ENCODE peak calls at places on chromosomes 11 and 22, in ten cellular contexts. One of them, this sample, is unnamed.

GRCh38 chr22:47595122-47595521 is 832.7 kb downstream of the TBC1D22A start:
- DNase-seq in stimulated activated CD8-positive, alpha-beta memory T cell treated with anti-CD3 and anti-CD28 coated beads, Interleukin-4, amount 100 ng/mL, for 48 hours: no peak
- DNase-seq in thoracic aorta: no peak
- DNase-seq in CD4-positive, alpha-beta T cell: no peak
- DNase-seq in stimulated activated CD4-positive, alpha-beta T cell treated with anti-CD3 and anti-CD28 coated beads, TNF-alpha, amount 100 ng/mL, for 1 hour: no peak
- DNase-seq in ELR: no peak
- DNase-seq in CD8-positive, alpha-beta T cell: no peak
- DNase-seq in activated CD8-positive, alpha-beta memory T cell treated with anti-CD3 and anti-CD28 coated beads for 48 hours: no peak
- DNase-seq in HT1080: no peak
- DNase-seq in ovary: no peak
- DNase-seq in this sample: no peak

GRCh38 chr22:41001722-41002122 is 50.5 kb downstream of the RBX1 start:
- DNase-seq in stimulated activated CD8-positive, alpha-beta memory T cell treated with anti-CD3 and anti-CD28 coated beads, Interleukin-4, amount 100 ng/mL, for 48 hours: no peak
- DNase-seq in thoracic aorta: no peak
- DNase-seq in CD4-positive, alpha-beta T cell: no peak
- DNase-seq in stimulated activated CD4-positive, alpha-beta T cell treated with anti-CD3 and anti-CD28 coated beads, TNF-alpha, amount 100 ng/mL, for 1 hour: no peak
- DNase-seq in ELR: peak
- DNase-seq in CD8-positive, alpha-beta T cell: no peak
- DNase-seq in activated CD8-positive, alpha-beta memory T cell treated with anti-CD3 and anti-CD28 coated beads for 48 hours: no peak
- DNase-seq in HT1080: peak
- DNase-seq in ovary: no peak
- DNase-seq in this sample: no peak

GRCh38 chr11:34356918-34357645 is 728 bp downstream of the ABTB2 start:
- DNase-seq in stimulated activated CD8-positive, alpha-beta memory T cell treated with anti-CD3 and anti-CD28 coated beads, Interleukin-4, amount 100 ng/mL, for 48 hours: peak
- DNase-seq in thoracic aorta: no peak
- DNase-seq in CD4-positive, alpha-beta T cell: peak
- DNase-seq in stimulated activated CD4-positive, alpha-beta T cell treated with anti-CD3 and anti-CD28 coated beads, TNF-alpha, amount 100 ng/mL, for 1 hour: peak
- DNase-seq in ELR: peak
- DNase-seq in CD8-positive, alpha-beta T cell: peak
- DNase-seq in activated CD8-positive, alpha-beta memory T cell treated with anti-CD3 and anti-CD28 coated beads for 48 hours: peak
- DNase-seq in HT1080: peak
- DNase-seq in ovary: peak
- DNase-seq in this sample: peak

GRCh38 chr11:130611791-130612251 is 163.4 kb downstream of the ADAMTS15 start:
- DNase-seq in stimulated activated CD8-positive, alpha-beta memory T cell treated with anti-CD3 and anti-CD28 coated beads, Interleukin-4, amount 100 ng/mL, for 48 hours: no peak
- DNase-seq in thoracic aorta: no peak
- DNase-seq in CD4-positive, alpha-beta T cell: no peak
- DNase-seq in stimulated activated CD4-positive, alpha-beta T cell treated with anti-CD3 and anti-CD28 coated beads, TNF-alpha, amount 100 ng/mL, for 1 hour: no peak
- DNase-seq in ELR: peak
- DNase-seq in CD8-positive, alpha-beta T cell: no peak
- DNase-seq in activated CD8-positive, alpha-beta memory T cell treated with anti-CD3 and anti-CD28 coated beads for 48 hours: no peak
- DNase-seq in HT1080: peak
- DNase-seq in ovary: no peak
- DNase-seq in this sample: no peak

GRCh38 chr11:11391796-11392195 is 38.7 kb upstream of the CSNK2A3 start:
- DNase-seq in stimulated activated CD8-positive, alpha-beta memory T cell treated with anti-CD3 and anti-CD28 coated beads, Interleukin-4, amount 100 ng/mL, for 48 hours: no peak
- DNase-seq in thoracic aorta: peak
- DNase-seq in CD4-positive, alpha-beta T cell: no peak
- DNase-seq in stimulated activated CD4-positive, alpha-beta T cell treated with anti-CD3 and anti-CD28 coated beads, TNF-alpha, amount 100 ng/mL, for 1 hour: no peak
- DNase-seq in ELR: peak
- DNase-seq in CD8-positive, alpha-beta T cell: no peak
- DNase-seq in activated CD8-positive, alpha-beta memory T cell treated with anti-CD3 and anti-CD28 coated beads for 48 hours: no peak
- DNase-seq in HT1080: peak
- DNase-seq in ovary: no peak
- DNase-seq in this sample: no peak

GRCh38 chr11:38274031-38274430 is 1676.0 kb upstream of the RAG2 start:
- DNase-seq in stimulated activated CD8-positive, alpha-beta memory T cell treated with anti-CD3 and anti-CD28 coated beads, Interleukin-4, amount 100 ng/mL, for 48 hours: no peak
- DNase-seq in thoracic aorta: no peak
- DNase-seq in CD4-positive, alpha-beta T cell: no peak
- DNase-seq in stimulated activated CD4-positive, alpha-beta T cell treated with anti-CD3 and anti-CD28 coated beads, TNF-alpha, amount 100 ng/mL, for 1 hour: no peak
- DNase-seq in ELR: no peak
- DNase-seq in CD8-positive, alpha-beta T cell: no peak
- DNase-seq in activated CD8-positive, alpha-beta memory T cell treated with anti-CD3 and anti-CD28 coated beads for 48 hours: no peak
- DNase-seq in HT1080: no peak
- DNase-seq in ovary: no peak
- DNase-seq in this sample: no peak

GRCh38 chr22:36465232-36466021 is 16.0 kb downstream of the TXN2 start:
- DNase-seq in stimulated activated CD8-positive, alpha-beta memory T cell treated with anti-CD3 and anti-CD28 coated beads, Interleukin-4, amount 100 ng/mL, for 48 hours: no peak
- DNase-seq in thoracic aorta: no peak
- DNase-seq in CD4-positive, alpha-beta T cell: no peak
- DNase-seq in stimulated activated CD4-positive, alpha-beta T cell treated with anti-CD3 and anti-CD28 coated beads, TNF-alpha, amount 100 ng/mL, for 1 hour: no peak
- DNase-seq in ELR: peak
- DNase-seq in CD8-positive, alpha-beta T cell: no peak
- DNase-seq in activated CD8-positive, alpha-beta memory T cell treated with anti-CD3 and anti-CD28 coated beads for 48 hours: no peak
- DNase-seq in HT1080: peak
- DNase-seq in ovary: peak
- DNase-seq in this sample: no peak

GRCh38 chr22:19152942-19153883 is 3.1 kb upstream of the GSC2 start:
- DNase-seq in stimulated activated CD8-positive, alpha-beta memory T cell treated with anti-CD3 and anti-CD28 coated beads, Interleukin-4, amount 100 ng/mL, for 48 hours: no peak
- DNase-seq in thoracic aorta: no peak
- DNase-seq in CD4-positive, alpha-beta T cell: no peak
- DNase-seq in stimulated activated CD4-positive, alpha-beta T cell treated with anti-CD3 and anti-CD28 coated beads, TNF-alpha, amount 100 ng/mL, for 1 hour: no peak
- DNase-seq in ELR: no peak
- DNase-seq in CD8-positive, alpha-beta T cell: no peak
- DNase-seq in activated CD8-positive, alpha-beta memory T cell treated with anti-CD3 and anti-CD28 coated beads for 48 hours: no peak
- DNase-seq in HT1080: no peak
- DNase-seq in ovary: no peak
- DNase-seq in this sample: no peak

GRCh38 chr11:64743591-64744543 is at the start of gene RASGRP2:
- DNase-seq in stimulated activated CD8-positive, alpha-beta memory T cell treated with anti-CD3 and anti-CD28 coated beads, Interleukin-4, amount 100 ng/mL, for 48 hours: peak
- DNase-seq in thoracic aorta: peak
- DNase-seq in CD4-positive, alpha-beta T cell: peak
- DNase-seq in stimulated activated CD4-positive, alpha-beta T cell treated with anti-CD3 and anti-CD28 coated beads, TNF-alpha, amount 100 ng/mL, for 1 hour: peak
- DNase-seq in ELR: peak
- DNase-seq in CD8-positive, alpha-beta T cell: peak
- DNase-seq in activated CD8-positive, alpha-beta memory T cell treated with anti-CD3 and anti-CD28 coated beads for 48 hours: peak
- DNase-seq in HT1080: no peak
- DNase-seq in ovary: peak
- DNase-seq in this sample: peak

GRCh38 chr11:121445071-121445768 is 6.9 kb upstream of the SORL1 start:
- DNase-seq in stimulated activated CD8-positive, alpha-beta memory T cell treated with anti-CD3 and anti-CD28 coated beads, Interleukin-4, amount 100 ng/mL, for 48 hours: no peak
- DNase-seq in thoracic aorta: no peak
- DNase-seq in CD4-positive, alpha-beta T cell: no peak
- DNase-seq in stimulated activated CD4-positive, alpha-beta T cell treated with anti-CD3 and anti-CD28 coated beads, TNF-alpha, amount 100 ng/mL, for 1 hour: no peak
- DNase-seq in ELR: no peak
- DNase-seq in CD8-positive, alpha-beta T cell: no peak
- DNase-seq in activated CD8-positive, alpha-beta memory T cell treated with anti-CD3 and anti-CD28 coated beads for 48 hours: no peak
- DNase-seq in HT1080: no peak
- DNase-seq in ovary: no peak
- DNase-seq in this sample: no peak

GRCh38 chr11:57567512-57568329 is at the start of gene UBE2L6:
- DNase-seq in stimulated activated CD8-positive, alpha-beta memory T cell treated with anti-CD3 and anti-CD28 coated beads, Interleukin-4, amount 100 ng/mL, for 48 hours: peak
- DNase-seq in thoracic aorta: peak
- DNase-seq in CD4-positive, alpha-beta T cell: peak
- DNase-seq in stimulated activated CD4-positive, alpha-beta T cell treated with anti-CD3 and anti-CD28 coated beads, TNF-alpha, amount 100 ng/mL, for 1 hour: peak
- DNase-seq in ELR: peak
- DNase-seq in CD8-positive, alpha-beta T cell: peak
- DNase-seq in activated CD8-positive, alpha-beta memory T cell treated with anti-CD3 and anti-CD28 coated beads for 48 hours: peak
- DNase-seq in HT1080: peak
- DNase-seq in ovary: peak
- DNase-seq in this sample: peak

GRCh38 chr11:130070829-130071205 is 1.1 kb downstream of the APLP2 start:
- DNase-seq in stimulated activated CD8-positive, alpha-beta memory T cell treated with anti-CD3 and anti-CD28 coated beads, Interleukin-4, amount 100 ng/mL, for 48 hours: peak
- DNase-seq in thoracic aorta: no peak
- DNase-seq in CD4-positive, alpha-beta T cell: no peak
- DNase-seq in stimulated activated CD4-positive, alpha-beta T cell treated with anti-CD3 and anti-CD28 coated beads, TNF-alpha, amount 100 ng/mL, for 1 hour: no peak
- DNase-seq in ELR: peak
- DNase-seq in CD8-positive, alpha-beta T cell: no peak
- DNase-seq in activated CD8-positive, alpha-beta memory T cell treated with anti-CD3 and anti-CD28 coated beads for 48 hours: no peak
- DNase-seq in HT1080: no peak
- DNase-seq in ovary: peak
- DNase-seq in this sample: peak

GRCh38 chr11:134412508-134413333 is 679 bp upstream of the B3GAT1 start:
- DNase-seq in stimulated activated CD8-positive, alpha-beta memory T cell treated with anti-CD3 and anti-CD28 coated beads, Interleukin-4, amount 100 ng/mL, for 48 hours: peak
- DNase-seq in thoracic aorta: no peak
- DNase-seq in CD4-positive, alpha-beta T cell: no peak
- DNase-seq in stimulated activated CD4-positive, alpha-beta T cell treated with anti-CD3 and anti-CD28 coated beads, TNF-alpha, amount 100 ng/mL, for 1 hour: no peak
- DNase-seq in ELR: no peak
- DNase-seq in CD8-positive, alpha-beta T cell: peak
- DNase-seq in activated CD8-positive, alpha-beta memory T cell treated with anti-CD3 and anti-CD28 coated beads for 48 hours: no peak
- DNase-seq in HT1080: no peak
- DNase-seq in ovary: no peak
- DNase-seq in this sample: no peak

GRCh38 chr11:86369668-86370067 is 5.0 kb upstream of the CCDC81 start:
- DNase-seq in stimulated activated CD8-positive, alpha-beta memory T cell treated with anti-CD3 and anti-CD28 coated beads, Interleukin-4, amount 100 ng/mL, for 48 hours: no peak
- DNase-seq in thoracic aorta: no peak
- DNase-seq in CD4-positive, alpha-beta T cell: no peak
- DNase-seq in stimulated activated CD4-positive, alpha-beta T cell treated with anti-CD3 and anti-CD28 coated beads, TNF-alpha, amount 100 ng/mL, for 1 hour: no peak
- DNase-seq in ELR: no peak
- DNase-seq in CD8-positive, alpha-beta T cell: no peak
- DNase-seq in activated CD8-positive, alpha-beta memory T cell treated with anti-CD3 and anti-CD28 coated beads for 48 hours: no peak
- DNase-seq in HT1080: no peak
- DNase-seq in ovary: no peak
- DNase-seq in this sample: no peak

GRCh38 chr11:92211576-92212167 is 12.9 kb upstream of the FAT3 start:
- DNase-seq in stimulated activated CD8-positive, alpha-beta memory T cell treated with anti-CD3 and anti-CD28 coated beads, Interleukin-4, amount 100 ng/mL, for 48 hours: no peak
- DNase-seq in thoracic aorta: no peak
- DNase-seq in CD4-positive, alpha-beta T cell: no peak
- DNase-seq in stimulated activated CD4-positive, alpha-beta T cell treated with anti-CD3 and anti-CD28 coated beads, TNF-alpha, amount 100 ng/mL, for 1 hour: no peak
- DNase-seq in ELR: peak
- DNase-seq in CD8-positive, alpha-beta T cell: no peak
- DNase-seq in activated CD8-positive, alpha-beta memory T cell treated with anti-CD3 and anti-CD28 coated beads for 48 hours: no peak
- DNase-seq in HT1080: peak
- DNase-seq in ovary: no peak
- DNase-seq in this sample: peak

GRCh38 chr11:88012456-88012855 is 162.8 kb downstream of the RAB38 start:
- DNase-seq in stimulated activated CD8-positive, alpha-beta memory T cell treated with anti-CD3 and anti-CD28 coated beads, Interleukin-4, amount 100 ng/mL, for 48 hours: no peak
- DNase-seq in thoracic aorta: no peak
- DNase-seq in CD4-positive, alpha-beta T cell: no peak
- DNase-seq in stimulated activated CD4-positive, alpha-beta T cell treated with anti-CD3 and anti-CD28 coated beads, TNF-alpha, amount 100 ng/mL, for 1 hour: no peak
- DNase-seq in ELR: no peak
- DNase-seq in CD8-positive, alpha-beta T cell: no peak
- DNase-seq in activated CD8-positive, alpha-beta memory T cell treated with anti-CD3 and anti-CD28 coated beads for 48 hours: no peak
- DNase-seq in HT1080: no peak
- DNase-seq in ovary: no peak
- DNase-seq in this sample: peak

GRCh38 chr11:78195917-78196545 is 7.3 kb downstream of the USP35 start:
- DNase-seq in stimulated activated CD8-positive, alpha-beta memory T cell treated with anti-CD3 and anti-CD28 coated beads, Interleukin-4, amount 100 ng/mL, for 48 hours: no peak
- DNase-seq in thoracic aorta: no peak
- DNase-seq in CD4-positive, alpha-beta T cell: no peak
- DNase-seq in stimulated activated CD4-positive, alpha-beta T cell treated with anti-CD3 and anti-CD28 coated beads, TNF-alpha, amount 100 ng/mL, for 1 hour: no peak
- DNase-seq in ELR: no peak
- DNase-seq in CD8-positive, alpha-beta T cell: no peak
- DNase-seq in activated CD8-positive, alpha-beta memory T cell treated with anti-CD3 and anti-CD28 coated beads for 48 hours: no peak
- DNase-seq in HT1080: no peak
- DNase-seq in ovary: no peak
- DNase-seq in this sample: no peak